ENCODE peak calls at places on chromosome 16, in nine cellular contexts. J is CD8-positive, alpha-beta T cell; N is MM.1S; R is PC-3; H is body of pancreas; V is tibial nerve; F is GM23338; C is GM23248; S is endodermal cell. O is an unnamed sample. For H3K4me1 and H3K27me3, the result is how much of the 10 kb centered on the place peaks cover.

GRCh38 chr16:57791156-57791902 is 11.0 kb downstream of the KIFC3 start:
- DNase-seq in J (no peak), V (no peak), H (no peak), N (peak), S (no peak), C (no peak), F (no peak), R (no peak), O (peak)

GRCh38 chr16:65497571-65497970 is 375.7 kb upstream of the CDH11 start:
- DNase-seq in R (no peak), C (no peak), V (no peak), F (no peak), H (no peak), J (no peak), N (no peak), S (no peak), O (no peak)

GRCh38 chr16:20880867-20881866 is 19.0 kb downstream of the DCUN1D3 start:
- DNase-seq in C (no peak), H (no peak), J (no peak), R (peak), F (no peak), N (no peak), V (no peak), S (no peak), O (no peak)

GRCh38 chr16:29996773-29997250 is 771 bp downstream of the INO80E start:
- DNase-seq in C (no peak), J (no peak), H (no peak), F (no peak), V (no peak), R (no peak), N (no peak), S (no peak), O (no peak)

GRCh38 chr16:69310479-69311114 is 553 bp upstream of the VPS4A start:
- DNase-seq in N (no peak), C (no peak), J (no peak), V (no peak), H (no peak), S (no peak), R (no peak), F (no peak), O (no peak)

GRCh38 chr16:30186444-30186781 is 3.0 kb downstream of the CORO1A start:
- DNase-seq in N (no peak), S (no peak), R (no peak), C (no peak), J (no peak), H (no peak), F (no peak), V (no peak), O (peak)

GRCh38 chr16:21638573-21638975 is 13.8 kb downstream of the IGSF6 start:
- DNase-seq in F (no peak), R (peak), H (no peak), C (peak), N (no peak), J (no peak), S (no peak), V (no peak), O (no peak)

GRCh38 chr16:58348986-58349385 is 43.3 kb upstream of the GINS3 start:
- DNase-seq in H (no peak), R (no peak), F (no peak), S (no peak), N (no peak), V (no peak), C (no peak), J (no peak), O (no peak)

GRCh38 chr16:3017806-3018506 is at the start of gene CLDN6:
- DNase-seq in V (no peak), H (peak), R (no peak), J (no peak), N (no peak), S (peak), F (peak), C (no peak), O (peak)

GRCh38 chr16:48317614-48318013 is 67.6 kb downstream of the SIAH1 start:
- DNase-seq in N (peak), J (no peak), S (no peak), V (no peak), F (no peak), C (peak), H (no peak), R (peak), O (peak)

GRCh38 chr16:46929378-46930332 is 43.8 kb downstream of the DNAJA2 start:
- DNase-seq in J (peak), N (peak), F (peak), S (peak), V (peak), R (peak), H (peak), C (peak), O (peak)

GRCh38 chr16:2954228-2954627 is 9.8 kb upstream of the KREMEN2 start:
- DNase-seq in C (no peak), F (no peak), N (peak), V (no peak), H (no peak), R (no peak), S (peak), J (no peak), O (no peak)

GRCh38 chr16:89864421-89864820 is 9.0 kb upstream of the TCF25 start:
- DNase-seq in J (no peak), N (no peak), C (peak), R (peak), F (no peak), V (no peak), H (no peak), S (no peak), O (no peak)

GRCh38 chr16:18841833-18842525 is 40.6 kb upstream of the ARL6IP1 start:
- DNase-seq in H (no peak), J (no peak), S (no peak), N (no peak), R (no peak), C (no peak), V (no peak), F (no peak), O (no peak)

GRCh38 chr16:65771707-65772106 is 594.8 kb upstream of the CDH5 start:
- DNase-seq in V (no peak), N (no peak), H (no peak), J (no peak), R (peak), S (no peak), C (no peak), F (no peak), O (no peak)

GRCh38 chr16:35711435-35711834 is 2252.0 kb downstream of the TP53TG3F start:
- DNase-seq in H (no peak), J (no peak), S (no peak), C (no peak), F (no peak), N (no peak), R (no peak), V (no peak), O (no peak)

DNA sequence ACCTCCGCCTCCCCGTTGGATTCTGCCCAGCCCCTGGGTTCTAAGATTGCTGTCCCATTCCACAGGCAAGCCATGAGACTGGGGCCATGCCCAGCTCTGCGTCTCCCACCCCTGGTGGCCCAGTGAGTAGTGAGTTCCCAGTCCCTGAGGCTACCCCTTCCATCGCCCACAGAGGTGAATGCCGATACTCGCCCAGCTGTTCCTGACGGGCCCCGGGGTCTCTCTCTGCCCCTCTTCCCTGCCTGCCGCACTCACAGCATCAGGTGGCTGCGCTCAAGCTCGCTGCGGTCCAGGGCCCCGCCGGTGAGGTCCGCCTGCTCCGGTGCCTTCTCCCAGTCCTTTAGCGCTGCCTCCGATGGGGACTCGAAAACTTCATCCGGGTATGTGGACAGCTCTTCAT is 8.7 kb downstream of the SNRNP25 start:
- DNase-seq in H (no peak), C (no peak), R (no peak), N (no peak), F (no peak), J (no peak), S (no peak), V (no peak), O (no peak)
- H3K4me1 ChIP-seq in H (under half), C (under half), R (under half), N (under half), F (under half), J (under half), S (under half), V (under half), O (under half)

GRCh38 chr16:31377210-31377903 is 15.8 kb upstream of the ITGAD start:
- DNase-seq in C (no peak), J (no peak), H (no peak), R (no peak), F (no peak), S (no peak), V (no peak), N (peak), O (no peak)

GRCh38 chr16:31376705-31377104 is 16.4 kb upstream of the ITGAD start:
- DNase-seq in F (no peak), V (no peak), R (no peak), N (peak), J (no peak), S (no peak), C (no peak), H (peak), O (no peak)

GRCh38 chr16:31382485-31383161 is 10.5 kb upstream of the ITGAD start:
- DNase-seq in S (peak), N (peak), R (peak), J (peak), F (peak), C (peak), V (no peak), H (peak), O (peak)

GRCh38 chr16:31375231-31375630 is 17.9 kb upstream of the ITGAD start:
- DNase-seq in V (no peak), S (no peak), N (no peak), F (no peak), R (no peak), H (no peak), J (no peak), C (no peak), O (no peak)

GRCh38 chr16:31380201-31380600 is 12.9 kb upstream of the ITGAD start:
- DNase-seq in N (no peak), S (no peak), H (no peak), R (no peak), C (no peak), F (no peak), J (no peak), V (no peak), O (no peak)
- H3K27me3 ChIP-seq in N (under half), S (under half), H (under half), R (under half), C (under half), F (under half), J (under half), V (under half), O (under half)

DNA sequence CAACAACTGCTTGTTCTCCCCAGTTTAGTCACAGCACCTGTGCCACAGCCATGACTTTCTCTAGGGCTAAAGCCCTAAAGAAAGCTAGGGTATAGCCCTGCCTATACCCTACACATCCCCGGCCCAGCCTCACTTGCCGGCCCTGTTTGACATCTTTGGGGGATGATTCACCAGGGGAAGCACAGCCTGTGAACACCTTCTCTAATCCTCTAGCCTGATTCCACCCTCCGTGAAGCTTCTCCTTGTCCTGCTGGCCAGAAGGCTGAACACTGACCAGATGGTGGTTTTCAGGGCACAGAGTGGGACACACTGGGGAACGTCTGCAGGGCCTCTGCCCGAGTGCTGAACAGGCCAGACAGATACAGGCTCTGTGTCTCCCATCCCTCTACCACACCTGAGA is 6.0 kb downstream of the CLEC16A start:
- DNase-seq in N (no peak), J (no peak), S (peak), C (peak), F (no peak), R (peak), V (no peak), H (no peak), O (no peak)
- H3K4me1 ChIP-seq in N (under half), J (under half), S (under half), C (under half), F (under half), R (under half), V (half or more), H (under half), O (under half)

GRCh38 chr16:10993649-10994048 is 49.3 kb downstream of the CLEC16A start:
- DNase-seq in J (no peak), S (no peak), V (no peak), R (no peak), N (no peak), H (no peak), F (no peak), C (no peak), O (no peak)

GRCh38 chr16:10992112-10992511 is 47.7 kb downstream of the CLEC16A start:
- DNase-seq in R (no peak), C (peak), V (no peak), S (no peak), F (no peak), H (no peak), N (no peak), J (no peak), O (no peak)

GRCh38 chr16:10990378-10990777 is 46.0 kb downstream of the CLEC16A start:
- DNase-seq in C (no peak), S (no peak), F (no peak), N (no peak), V (no peak), J (no peak), H (no peak), R (no peak), O (no peak)

GRCh38 chr16:10994571-10994970 is 50.2 kb downstream of the CLEC16A start:
- DNase-seq in V (no peak), N (no peak), H (no peak), J (no peak), F (no peak), S (no peak), R (no peak), C (no peak), O (no peak)

GRCh38 chr16:10992797-10993196 is 48.4 kb downstream of the CLEC16A start:
- DNase-seq in F (peak), J (no peak), H (no peak), N (no peak), S (peak), R (peak), V (no peak), C (peak), O (peak)
- H3K27me3 ChIP-seq in F (under half), J (under half), H (under half), N (under half), S (under half), R (under half), V (under half), C (under half), O (under half)

DNA sequence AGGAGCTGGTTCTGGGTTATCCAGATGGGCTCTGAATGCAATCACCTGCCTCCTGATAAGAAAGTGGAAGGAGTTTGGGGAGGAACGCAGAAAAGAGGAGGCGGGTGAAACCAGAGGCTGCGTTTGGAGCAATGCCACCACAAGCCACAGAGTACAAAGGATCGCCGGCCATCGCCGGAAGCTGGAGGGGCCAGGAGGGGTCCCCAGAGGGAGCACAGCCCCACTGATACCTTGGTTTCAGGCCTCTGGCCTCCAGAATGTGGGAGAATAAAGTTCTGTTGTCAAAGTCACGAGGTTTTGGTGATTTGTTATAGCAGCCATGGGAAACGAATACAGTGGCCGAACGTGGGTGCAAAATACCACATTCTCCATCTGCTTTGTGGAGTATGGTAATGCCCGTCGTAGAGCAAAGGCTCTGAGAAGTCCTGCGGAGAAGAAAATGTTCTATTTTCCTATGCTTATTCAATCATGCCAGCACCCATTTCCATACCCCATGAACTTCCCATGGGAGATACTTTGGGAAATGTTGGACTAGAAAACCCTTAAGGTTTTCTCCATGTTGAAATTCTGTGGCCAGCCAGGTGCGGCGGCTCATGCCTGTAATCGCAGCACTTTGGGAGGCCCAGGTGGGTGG is 51.4 kb downstream of the ZDHHC7 start:
- DNase-seq in J (no peak), H (no peak), R (no peak), S (no peak), C (no peak), N (no peak), V (no peak), F (no peak), O (no peak)
- H3K4me1 ChIP-seq in J (under half), H (under half), R (under half), S (under half), C (under half), N (under half), V (under half), F (under half), O (under half)

DNA sequence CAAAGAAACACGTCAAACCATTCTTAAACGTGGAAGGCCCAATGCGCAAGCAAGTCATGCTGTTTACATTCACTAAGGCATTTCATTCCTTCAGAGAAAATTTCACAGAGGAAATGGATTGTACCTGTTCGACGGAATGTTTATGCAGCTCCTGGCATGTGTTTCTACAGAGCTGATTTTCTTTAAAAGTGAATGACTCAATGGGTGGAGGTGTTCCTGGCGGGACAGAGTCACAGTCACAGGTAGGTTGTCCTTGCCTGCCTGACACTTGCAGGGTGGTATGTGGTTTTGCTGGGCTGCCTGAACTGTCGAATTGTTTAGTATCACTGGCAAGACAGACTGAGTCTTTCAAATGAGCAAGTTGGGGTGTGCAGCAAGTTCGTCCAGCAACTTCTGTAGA is 11.6 kb downstream of the PALB2 start:
- DNase-seq in C (no peak), J (no peak), F (no peak), H (no peak), S (no peak), N (no peak), R (no peak), V (no peak), O (no peak)
- H3K27me3 ChIP-seq in C (under half), J (under half), F (under half), H (under half), S (under half), N (under half), R (under half), V (under half), O (under half)

GRCh38 chr16:86198201-86199118 is 299.5 kb downstream of the IRF8 start:
- DNase-seq in H (no peak), C (no peak), J (no peak), R (no peak), N (no peak), F (no peak), V (no peak), S (no peak), O (peak)
- H3K4me1 ChIP-seq in H (under half), C (under half), J (under half), R (under half), N (under half), F (under half), V (under half), S (under half), O (under half)